ENCODE peak calls at places on chromosomes 11 and 22, in four cellular contexts. Z, R, D and S are unnamed samples.

GRCh38 chr22:46652081-46652929 is 32.1 kb downstream of the GRAMD4 start:
- DNase-seq in D (no peak), Z (peak; percentile 28), R (no peak), S (no peak)

GRCh38 chr11:12942157-12942556 is 67.0 kb upstream of the RASSF10 start:
- DNase-seq in Z (no peak), R (no peak), D (no peak), S (no peak)

GRCh38 chr11:111557425-111558111 is 17.0 kb downstream of the LAYN start:
- DNase-seq in D (no peak), R (no peak), Z (peak; percentile 99), S (no peak)

GRCh38 chr11:88484873-88485621 is 147.5 kb upstream of the CTSC start:
- DNase-seq in D (peak; percentile 68), Z (peak; percentile 23), R (no peak), S (no peak)

GRCh38 chr11:69157822-69158231 is 2.1 kb downstream of the SMIM38 start:
- DNase-seq in Z (no peak), D (no peak), R (no peak), S (no peak)

GRCh38 chr11:35173011-35173511 is 34.1 kb downstream of the CD44 start:
- DNase-seq in Z (peak; percentile 42), R (no peak), D (no peak), S (no peak)

GRCh38 chr11:63999349-64000025 is 13.2 kb downstream of the OTUB1 start:
- DNase-seq in Z (no peak), R (peak; percentile 46), D (peak; percentile 92), S (peak; percentile 71)

GRCh38 chr11:88174627-88175003 is 628 bp downstream of the RAB38 start:
- DNase-seq in D (peak; percentile 41), Z (peak; percentile 86), R (peak; percentile 5), S (peak; percentile 29)

GRCh38 chr11:32081129-32081641 is 9.7 kb upstream of the RCN1 start:
- DNase-seq in Z (peak; percentile 64), R (no peak), D (no peak), S (no peak)

GRCh38 chr22:49037701-49038245 is 789.9 kb downstream of the BRD1 start:
- DNase-seq in D (no peak), R (no peak), Z (no peak), S (no peak)

GRCh38 chr11:37504066-37504611 is 906.1 kb upstream of the RAG2 start:
- DNase-seq in Z (peak; percentile 90), D (no peak), R (no peak), S (peak; percentile 21)

GRCh38 chr11:124194696-124195418 is 11.7 kb downstream of the OR10D3 start:
- DNase-seq in D (peak; percentile 57), R (no peak), Z (peak; percentile 58), S (peak; percentile 41)

GRCh38 chr11:111362887-111363411 is 16.1 kb downstream of the POU2AF1 start:
- DNase-seq in R (no peak), D (no peak), Z (no peak), S (no peak)

GRCh38 chr11:15146271-15147003 is 31.7 kb downstream of the INSC start:
- DNase-seq in D (no peak), Z (peak; percentile 59), R (no peak), S (no peak)

GRCh38 chr22:29626497-29627195 is 23.2 kb downstream of the NF2 start:
- DNase-seq in R (no peak), D (no peak), Z (peak; percentile 91), S (no peak)

GRCh38 chr22:25824828-25825474 is 83.0 kb downstream of the MYO18B start:
- DNase-seq in R (no peak), Z (no peak), D (no peak), S (peak; percentile 64)

GRCh38 chr11:13480198-13480597 is 15.6 kb downstream of the PTH start:
- DNase-seq in D (no peak), R (no peak), Z (no peak), S (no peak)

GRCh38 chr22:42906605-42907338 is 49.7 kb upstream of the ARFGAP3 start:
- DNase-seq in Z (peak; percentile 16), R (no peak), D (no peak), S (no peak)

GRCh38 chr11:45606514-45607024 is 58.9 kb downstream of the CHST1 start:
- DNase-seq in D (peak; percentile 81), R (peak; percentile 34), Z (no peak), S (peak; percentile 80)

GRCh38 chr11:45155058-45155551 is 8.7 kb downstream of the PRDM11 start:
- DNase-seq in R (no peak), D (no peak), Z (peak; percentile 22), S (no peak)

GRCh38 chr11:114262681-114263509 is 33.3 kb upstream of the NNMT start:
- DNase-seq in Z (peak; percentile 54), R (no peak), D (peak; percentile 54), S (no peak)

GRCh38 chr11:122816701-122817100 is 21.6 kb upstream of the CRTAM start:
- DNase-seq in R (no peak), D (no peak), Z (no peak), S (no peak)

GRCh38 chr11:108593214-108593909 is at the start of gene EXPH5:
- DNase-seq in D (peak; percentile 98), Z (peak; percentile 26), R (peak; percentile 94), S (peak; percentile 82)

GRCh38 chr22:22168190-22168940 is 76.2 kb upstream of the VPREB1 start:
- DNase-seq in R (no peak), Z (peak; percentile 61), D (peak; percentile 37), S (no peak)

GRCh38 chr22:29658171-29658570 is 54.7 kb downstream of the NF2 start:
- DNase-seq in R (no peak), D (no peak), Z (no peak), S (no peak)

GRCh38 chr22:32411388-32411787 is 659 bp downstream of the RTCB start:
- DNase-seq in R (no peak), D (no peak), Z (peak; percentile 40), S (no peak)

GRCh38 chr11:58164990-58165389 is 23.9 kb upstream of the OR9Q2 start:
- DNase-seq in Z (no peak), R (no peak), D (no peak), S (no peak)

GRCh38 chr11:18248561-18248960 is at the start of gene SAA2:
- DNase-seq in Z (no peak), D (no peak), R (no peak), S (no peak)

DNA sequence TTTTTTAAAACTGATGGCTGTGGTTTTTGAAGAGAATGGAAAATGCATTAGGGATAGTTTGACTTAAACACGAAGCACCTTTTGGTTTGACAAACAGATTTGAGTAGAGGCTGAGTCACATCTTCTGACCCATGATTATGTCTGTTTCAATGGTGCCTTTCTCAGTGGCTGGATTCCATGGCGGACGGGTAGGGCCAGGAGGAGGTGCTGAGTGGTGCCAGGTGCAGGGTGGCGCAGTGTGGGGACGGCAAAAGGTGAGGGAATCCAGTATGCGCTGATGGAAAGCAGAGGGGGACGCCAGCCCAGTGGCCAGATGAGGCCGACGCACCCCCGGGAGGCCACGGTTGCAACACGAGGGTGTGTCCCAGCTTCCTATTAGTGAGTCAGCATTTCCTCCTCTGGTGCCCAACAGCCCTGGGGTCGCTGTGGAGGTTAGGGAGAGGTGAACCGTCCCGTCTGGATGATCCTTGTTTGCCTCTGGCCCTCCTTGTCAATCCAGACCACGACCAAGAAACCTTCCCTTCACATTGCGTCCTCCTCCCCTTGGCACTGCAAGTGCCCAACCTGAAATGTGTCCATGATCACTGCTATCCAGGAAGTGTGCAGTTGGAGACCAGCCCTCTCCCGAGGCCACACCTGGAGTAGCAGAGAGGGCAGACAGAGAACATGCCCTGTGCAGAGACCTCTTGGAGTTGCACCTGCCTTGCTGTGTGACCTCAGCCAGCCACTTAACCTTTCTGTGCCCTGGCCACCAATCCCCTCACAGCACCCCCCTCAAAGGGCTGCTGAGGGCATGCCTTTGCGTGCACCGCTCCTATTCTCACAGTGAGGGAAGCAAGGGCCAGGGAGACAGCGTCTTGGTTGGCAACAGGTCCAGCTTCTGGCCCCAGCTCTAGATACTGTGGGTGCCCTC is 32.5 kb upstream of the ATXN10 start:
- DNase-seq in R (no peak), Z (no peak), D (no peak), S (no peak)
- H3K14ac ChIP-seq in R (no peak overlapping the region), Z (peak overlapping the region; percentile 58), D (no peak overlapping the region), S (no peak overlapping the region)

DNA sequence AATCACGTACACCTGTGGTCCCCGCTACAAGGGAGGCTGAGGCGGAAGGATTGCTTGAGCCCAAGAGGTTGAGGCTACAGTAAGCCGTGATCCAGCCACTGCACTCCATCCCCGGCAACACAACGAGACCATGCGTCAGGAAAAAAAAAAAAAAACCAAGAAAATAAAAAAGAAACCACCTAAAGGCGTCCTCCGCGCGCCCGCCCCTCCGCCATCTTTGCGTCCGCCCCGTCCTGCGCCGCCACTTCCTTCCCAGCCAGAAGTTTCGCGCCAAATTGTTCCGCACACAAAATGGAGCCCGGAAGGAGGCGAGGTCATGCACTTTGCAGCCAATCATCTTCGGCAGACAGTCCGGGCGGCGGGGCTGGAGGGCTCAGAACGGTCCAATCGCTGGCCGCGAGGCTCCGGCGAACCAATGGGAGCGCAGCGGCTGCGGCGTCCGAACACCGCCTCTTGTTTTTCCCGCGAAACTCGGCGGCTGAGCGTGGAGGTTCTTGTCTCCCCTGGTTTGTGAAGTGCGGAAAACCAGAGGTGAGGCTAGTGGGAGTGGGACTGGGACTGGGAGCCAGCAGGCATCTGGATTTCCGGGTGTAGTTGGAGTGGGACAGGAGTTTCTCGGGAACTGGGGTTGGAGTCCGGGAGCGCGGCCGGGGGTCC is at the start of gene MCM5:
- DNase-seq in D (peak; percentile 97), Z (peak; percentile 96), R (peak; percentile 89), S (peak; percentile 95)
- H3K14ac ChIP-seq in D (peak within 1 kb of the TSS; percentile 100), Z (peak within 1 kb of the TSS; percentile 21), R (peak within 1 kb of the TSS; percentile 12), S (peak within 1 kb of the TSS; percentile 47)

DNA sequence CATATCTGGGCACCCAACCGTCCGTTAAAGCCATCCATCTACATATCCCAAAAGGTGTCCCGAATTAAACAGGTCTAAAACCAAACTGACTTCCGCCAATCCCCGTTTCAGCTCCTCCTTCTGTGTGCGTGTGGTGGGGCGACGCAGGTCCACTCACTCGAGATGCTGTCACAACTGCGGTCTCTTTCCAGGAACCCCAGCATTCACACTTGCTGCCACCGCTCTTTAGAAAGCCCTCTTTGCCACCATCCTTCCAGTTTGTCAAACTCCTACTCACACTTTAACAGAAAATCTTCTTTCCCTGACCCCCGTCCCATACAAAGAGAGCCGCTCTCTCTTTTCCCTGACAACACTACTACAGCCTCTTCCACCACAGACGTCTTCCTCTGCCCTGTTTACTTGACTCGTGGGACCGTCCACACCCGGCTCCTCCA is 467 bp downstream of the ESS2 start:
- DNase-seq in R (no peak), D (no peak), Z (peak; percentile 18), S (no peak)
- H3K14ac ChIP-seq in R (no peak overlapping the region), D (no peak overlapping the region), Z (peak overlapping the region; percentile 71), S (no peak overlapping the region)

GRCh38 chr11:777288-778255 is at the start of gene GATD1:
- DNase-seq in D (peak; percentile 91), R (no peak), Z (peak; percentile 75), S (peak; percentile 93)

GRCh38 chr11:779120-779954 is 2.0 kb upstream of the GATD1 start:
- DNase-seq in R (no peak), Z (no peak), D (no peak), S (no peak)

GRCh38 chr11:774873-775592 is 2.3 kb downstream of the GATD1 start:
- DNase-seq in Z (peak; percentile 33), D (peak; percentile 33), R (no peak), S (no peak)

GRCh38 chr11:773830-774229 is 3.5 kb downstream of the GATD1 start:
- DNase-seq in D (no peak), R (no peak), Z (no peak), S (no peak)

GRCh38 chr11:776459-777287 is 614 bp downstream of the GATD1 start:
- DNase-seq in R (no peak), Z (no peak), D (peak; percentile 83), S (no peak)
- H3K14ac ChIP-seq in R (no peak overlapping the region), Z (peak overlapping the region; percentile 77), D (peak overlapping the region; percentile 16), S (peak overlapping the region; percentile 90)

GRCh38 chr22:20847318-20847822 is 11.2 kb downstream of the PI4KA start:
- DNase-seq in Z (no peak), D (no peak), R (no peak), S (no peak)
- H3K14ac ChIP-seq in Z (no peak overlapping the region), D (no peak overlapping the region), R (no peak overlapping the region), S (no peak overlapping the region)